ENCODE peak calls at places on chromosome X, in six cellular contexts. One of them, this sample, is unnamed.

GRCh38 chrX:154526901-154527675 is 11.1 kb upstream of the FAM3A start:
- DNase-seq in HCT116: peak
- DNase-seq in HFF-Myc: no peak
- DNase-seq in BJ: no peak
- DNase-seq in neural crest cell: peak
- DNase-seq in heart left ventricle: peak
- DNase-seq in this sample: peak

GRCh38 chrX:12360389-12360788 is 222.1 kb downstream of the FRMPD4 start:
- DNase-seq in HCT116: no peak
- DNase-seq in HFF-Myc: no peak
- DNase-seq in BJ: peak
- DNase-seq in neural crest cell: no peak
- DNase-seq in heart left ventricle: no peak
- DNase-seq in this sample: no peak

GRCh38 chrX:112820364-112821308 is 20.0 kb downstream of the AMOT start:
- DNase-seq in HCT116: no peak
- DNase-seq in HFF-Myc: no peak
- DNase-seq in BJ: no peak
- DNase-seq in neural crest cell: no peak
- DNase-seq in heart left ventricle: no peak
- DNase-seq in this sample: no peak

GRCh38 chrX:27132851-27133250 is 330.3 kb downstream of the PPP4R3C start:
- DNase-seq in HCT116: no peak
- DNase-seq in HFF-Myc: no peak
- DNase-seq in BJ: no peak
- DNase-seq in neural crest cell: no peak
- DNase-seq in heart left ventricle: no peak
- DNase-seq in this sample: no peak

GRCh38 chrX:9368262-9368661 is 96.6 kb upstream of the TBL1X start:
- DNase-seq in HCT116: no peak
- DNase-seq in HFF-Myc: no peak
- DNase-seq in BJ: no peak
- DNase-seq in neural crest cell: no peak
- DNase-seq in heart left ventricle: no peak
- DNase-seq in this sample: no peak

GRCh38 chrX:2662586-2662985 is 28.5 kb upstream of the CD99 start:
- DNase-seq in HCT116: no peak
- DNase-seq in HFF-Myc: no peak
- DNase-seq in BJ: no peak
- DNase-seq in neural crest cell: no peak
- DNase-seq in heart left ventricle: no peak
- DNase-seq in this sample: no peak

GRCh38 chrX:95076449-95076848 is 1402.4 kb downstream of the FAM133A start:
- DNase-seq in HCT116: no peak
- DNase-seq in HFF-Myc: no peak
- DNase-seq in BJ: no peak
- DNase-seq in neural crest cell: peak
- DNase-seq in heart left ventricle: no peak
- DNase-seq in this sample: no peak

GRCh38 chrX:49995021-49995731 is 72.8 kb downstream of the CLCN5 start:
- DNase-seq in HCT116: peak
- DNase-seq in HFF-Myc: peak
- DNase-seq in BJ: peak
- DNase-seq in neural crest cell: no peak
- DNase-seq in heart left ventricle: no peak
- DNase-seq in this sample: no peak

GRCh38 chrX:136147320-136147901 is at the start of gene FHL1:
- DNase-seq in HCT116: no peak
- DNase-seq in HFF-Myc: no peak
- DNase-seq in BJ: no peak
- DNase-seq in neural crest cell: peak
- DNase-seq in heart left ventricle: peak
- DNase-seq in this sample: no peak

GRCh38 chrX:150429577-150429976 is 66.5 kb downstream of the MAMLD1 start:
- DNase-seq in HCT116: no peak
- DNase-seq in HFF-Myc: peak
- DNase-seq in BJ: peak
- DNase-seq in neural crest cell: no peak
- DNase-seq in heart left ventricle: no peak
- DNase-seq in this sample: no peak

GRCh38 chrX:110410598-110410997 is 52.0 kb downstream of the RTL9 start:
- DNase-seq in HCT116: no peak
- DNase-seq in HFF-Myc: no peak
- DNase-seq in BJ: no peak
- DNase-seq in neural crest cell: no peak
- DNase-seq in heart left ventricle: no peak
- DNase-seq in this sample: no peak

GRCh38 chrX:110317079-110317819 is 636 bp downstream of the AMMECR1 start:
- DNase-seq in HCT116: no peak
- DNase-seq in HFF-Myc: no peak
- DNase-seq in BJ: no peak
- DNase-seq in neural crest cell: peak
- DNase-seq in heart left ventricle: peak
- DNase-seq in this sample: no peak

GRCh38 chrX:115940888-115941332 is 229.6 kb upstream of the AGTR2 start:
- DNase-seq in HCT116: no peak
- DNase-seq in HFF-Myc: no peak
- DNase-seq in BJ: no peak
- DNase-seq in neural crest cell: no peak
- DNase-seq in heart left ventricle: peak
- DNase-seq in this sample: no peak

GRCh38 chrX:55488268-55488558 is 1.4 kb downstream of the USP51 start:
- DNase-seq in HCT116: no peak
- DNase-seq in HFF-Myc: no peak
- DNase-seq in BJ: no peak
- DNase-seq in neural crest cell: no peak
- DNase-seq in heart left ventricle: no peak
- DNase-seq in this sample: no peak

GRCh38 chrX:132480581-132481203 is 8.1 kb downstream of the MBNL3 start:
- DNase-seq in HCT116: no peak
- DNase-seq in HFF-Myc: peak
- DNase-seq in BJ: peak
- DNase-seq in neural crest cell: no peak
- DNase-seq in heart left ventricle: no peak
- DNase-seq in this sample: peak

GRCh38 chrX:47232197-47232802 is 509 bp upstream of the USP11 start:
- DNase-seq in HCT116: no peak
- DNase-seq in HFF-Myc: no peak
- DNase-seq in BJ: no peak
- DNase-seq in neural crest cell: no peak
- DNase-seq in heart left ventricle: no peak
- DNase-seq in this sample: no peak

GRCh38 chrX:47234583-47234982 is 1.8 kb downstream of the USP11 start:
- DNase-seq in HCT116: no peak
- DNase-seq in HFF-Myc: no peak
- DNase-seq in BJ: no peak
- DNase-seq in neural crest cell: no peak
- DNase-seq in heart left ventricle: no peak
- DNase-seq in this sample: no peak

GRCh38 chrX:47233333-47234113 is 714 bp downstream of the USP11 start:
- DNase-seq in HCT116: peak
- DNase-seq in HFF-Myc: peak
- DNase-seq in BJ: peak
- DNase-seq in neural crest cell: peak
- DNase-seq in heart left ventricle: peak
- DNase-seq in this sample: peak

GRCh38 chrX:47232803-47233332 is at the start of gene USP11:
- DNase-seq in HCT116: no peak
- DNase-seq in HFF-Myc: no peak
- DNase-seq in BJ: no peak
- DNase-seq in neural crest cell: peak
- DNase-seq in heart left ventricle: peak
- DNase-seq in this sample: no peak

DNA sequence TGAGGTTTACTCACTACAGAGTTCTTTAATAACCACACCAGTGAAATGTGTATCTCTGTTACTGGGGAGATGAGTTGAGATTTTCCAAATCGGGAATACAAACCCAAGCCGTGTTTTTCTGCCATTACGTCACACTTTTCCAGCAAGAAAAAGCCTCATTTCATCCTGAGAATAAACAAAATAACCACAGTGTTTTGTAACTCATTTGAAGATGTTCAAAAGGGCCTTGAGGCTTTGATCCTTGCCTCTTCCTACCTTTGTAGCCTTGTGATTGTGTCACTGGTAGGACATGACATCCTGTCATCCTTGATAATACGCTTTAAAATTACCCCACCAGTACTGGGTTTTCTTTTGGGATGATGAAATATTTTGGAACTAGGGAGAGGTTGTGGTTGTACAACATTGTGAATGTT is 2.9 kb downstream of the USP11 start:
- DNase-seq in HCT116: no peak
- DNase-seq in HFF-Myc: no peak
- DNase-seq in BJ: no peak
- DNase-seq in neural crest cell: no peak
- DNase-seq in heart left ventricle: no peak
- DNase-seq in this sample: no peak
- TF ChIP-seq CTCF in HCT116: no peak
- TF ChIP-seq CTCF in HFF-Myc: no peak
- TF ChIP-seq CTCF in BJ: no peak
- TF ChIP-seq CTCF in neural crest cell: no peak
- TF ChIP-seq CTCF in heart left ventricle: no peak
- TF ChIP-seq CTCF in this sample: no peak

GRCh38 chrX:82081027-82081426 is 879.1 kb downstream of the SH3BGRL start:
- DNase-seq in HCT116: no peak
- DNase-seq in HFF-Myc: no peak
- DNase-seq in BJ: no peak
- DNase-seq in neural crest cell: no peak
- DNase-seq in heart left ventricle: no peak
- DNase-seq in this sample: no peak
- TF ChIP-seq CTCF in HCT116: no peak
- TF ChIP-seq CTCF in HFF-Myc: no peak
- TF ChIP-seq CTCF in BJ: no peak
- TF ChIP-seq CTCF in neural crest cell: no peak
- TF ChIP-seq CTCF in heart left ventricle: no peak
- TF ChIP-seq CTCF in this sample: no peak

DNA sequence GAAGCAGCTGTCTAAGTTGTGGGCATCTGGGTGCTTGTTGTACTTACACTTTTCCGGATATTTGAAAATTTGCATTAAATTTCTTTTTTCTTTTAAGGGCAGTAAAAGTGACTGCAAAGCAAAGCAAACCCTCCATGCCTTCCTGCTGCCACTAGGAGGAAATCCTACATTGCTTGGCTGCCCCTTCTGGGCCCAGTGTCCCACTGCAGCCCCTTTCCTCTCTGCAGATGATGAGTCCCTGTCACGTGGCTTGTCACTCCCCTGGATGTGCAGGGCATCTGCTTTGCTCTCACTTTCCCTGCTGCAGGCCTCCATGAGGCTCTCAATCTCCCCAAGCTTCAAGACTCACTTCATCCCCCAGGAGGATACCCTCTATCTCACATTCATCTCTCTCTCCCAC is 12.7 kb downstream of the TSR2 start:
- DNase-seq in HCT116: no peak
- DNase-seq in HFF-Myc: no peak
- DNase-seq in BJ: no peak
- DNase-seq in neural crest cell: peak
- DNase-seq in heart left ventricle: no peak
- DNase-seq in this sample: no peak
- TF ChIP-seq CTCF in HCT116: peak
- TF ChIP-seq CTCF in HFF-Myc: peak
- TF ChIP-seq CTCF in BJ: peak
- TF ChIP-seq CTCF in neural crest cell: peak
- TF ChIP-seq CTCF in heart left ventricle: no peak
- TF ChIP-seq CTCF in this sample: no peak

GRCh38 chrX:151801980-151802379 is 67.4 kb downstream of the CNGA2 start:
- DNase-seq in HCT116: no peak
- DNase-seq in HFF-Myc: no peak
- DNase-seq in BJ: no peak
- DNase-seq in neural crest cell: no peak
- DNase-seq in heart left ventricle: no peak
- DNase-seq in this sample: no peak
- TF ChIP-seq CTCF in HCT116: peak
- TF ChIP-seq CTCF in HFF-Myc: peak
- TF ChIP-seq CTCF in BJ: peak
- TF ChIP-seq CTCF in neural crest cell: no peak
- TF ChIP-seq CTCF in heart left ventricle: no peak
- TF ChIP-seq CTCF in this sample: no peak

DNA sequence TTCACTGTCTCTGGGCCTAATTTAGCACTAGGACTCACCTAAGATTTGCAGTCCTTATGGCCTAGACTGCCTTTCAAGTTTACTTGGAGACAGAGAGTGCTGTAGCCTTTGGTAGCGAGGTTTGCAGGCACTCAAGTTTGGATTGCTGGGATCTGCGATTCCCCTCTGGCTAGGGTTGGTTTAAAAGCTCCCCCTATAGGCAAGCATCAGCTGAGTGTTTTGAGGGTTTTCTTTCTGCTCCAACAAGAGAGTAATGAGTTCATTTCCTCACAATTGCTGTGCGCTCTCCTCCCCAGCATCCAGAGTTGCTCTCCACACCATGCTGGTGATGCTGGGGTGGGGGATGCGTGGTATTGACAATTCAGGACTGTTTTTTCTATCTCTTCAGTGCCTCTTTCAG is 206.9 kb downstream of the GLUD2 start:
- DNase-seq in HCT116: no peak
- DNase-seq in HFF-Myc: no peak
- DNase-seq in BJ: no peak
- DNase-seq in neural crest cell: no peak
- DNase-seq in heart left ventricle: no peak
- DNase-seq in this sample: no peak
- TF ChIP-seq CTCF in HCT116: peak
- TF ChIP-seq CTCF in HFF-Myc: no peak
- TF ChIP-seq CTCF in BJ: no peak
- TF ChIP-seq CTCF in neural crest cell: no peak
- TF ChIP-seq CTCF in heart left ventricle: no peak
- TF ChIP-seq CTCF in this sample: no peak